ENCODE peak calls at places on chromosomes 4 and X, in six cellular contexts. Y is sigmoid colon, N is breast epithelium, V is caudate nucleus, Z is tibial nerve, G is kidney. R is an unnamed sample.

GRCh38 chr4:25670991-25671390 is 15.3 kb downstream of the SLC34A2 start:
- DNase-seq in Z (no peak), N (no peak), V (no peak), Y (no peak), G (no peak), R (no peak)

GRCh38 chrX:19512961-19513360 is 2.3 kb downstream of the MAP3K15 start:
- DNase-seq in V (no peak), G (no peak), Y (no peak), N (no peak), Z (no peak), R (no peak)

GRCh38 chr4:52110171-52110570 is 59.1 kb downstream of the SPATA18 start:
- DNase-seq in G (no peak), V (no peak), N (no peak), Z (no peak), Y (no peak), R (no peak)

GRCh38 chr4:22625301-22625700 is 67.4 kb upstream of the GBA3 start:
- DNase-seq in Z (no peak), V (no peak), G (no peak), N (no peak), Y (no peak), R (no peak)

GRCh38 chr4:688695-689497 is at the start of gene SLC49A3:
- DNase-seq in Y (peak; percentile 65), G (peak; percentile 82), N (no peak), Z (no peak), V (no peak), R (no peak)

GRCh38 chr4:144894525-144894924 is 203.5 kb downstream of the ANAPC10 start:
- DNase-seq in Y (no peak), N (no peak), G (no peak), V (no peak), Z (peak; percentile 39), R (no peak)

GRCh38 chrX:118530537-118530936 is 34.9 kb downstream of the DOCK11 start:
- DNase-seq in N (no peak), Y (no peak), G (no peak), V (no peak), Z (no peak), R (no peak)

GRCh38 chrX:39613997-39614679 is 483.6 kb downstream of the BCOR start:
- DNase-seq in V (no peak), G (no peak), Z (no peak), N (no peak), Y (no peak), R (no peak)

GRCh38 chr4:121370729-121371325 is 10.0 kb downstream of the QRFPR start:
- DNase-seq in V (no peak), G (no peak), Y (no peak), Z (peak; percentile 86), N (no peak), R (no peak)

GRCh38 chrX:130393451-130394074 is 8.1 kb upstream of the GPR119 start:
- DNase-seq in V (no peak), G (no peak), Y (no peak), Z (peak; percentile 23), N (peak; percentile 52), R (no peak)

GRCh38 chr4:87114245-87115062 is 106.0 kb downstream of the KLHL8 start:
- DNase-seq in Z (no peak), Y (no peak), V (no peak), G (no peak), N (no peak), R (no peak)

GRCh38 chr4:141797966-141798365 is 161.6 kb downstream of the IL15 start:
- DNase-seq in Z (no peak), Y (no peak), N (no peak), G (no peak), V (no peak), R (no peak)

GRCh38 chr4:142091085-142091513 is 454.7 kb downstream of the IL15 start:
- DNase-seq in N (no peak), Y (no peak), G (no peak), Z (peak; percentile 46), V (no peak), R (no peak)

GRCh38 chr4:99947190-99947578 is 766 bp upstream of the DNAJB14 start:
- DNase-seq in N (no peak), Z (peak; percentile 6), Y (no peak), G (no peak), V (no peak), R (no peak)

GRCh38 chrX:18353931-18354368 is 538 bp downstream of the SCML2 start:
- DNase-seq in V (no peak), Y (no peak), N (no peak), G (no peak), Z (no peak), R (no peak)

GRCh38 chr4:145731026-145731425 is 51.1 kb downstream of the C4orf51 start:
- DNase-seq in N (no peak), G (no peak), Y (no peak), Z (no peak), V (no peak), R (no peak)

GRCh38 chrX:119690921-119691716 is 1.8 kb downstream of the SEPTIN6 start:
- DNase-seq in N (no peak), Y (no peak), V (no peak), Z (no peak), G (no peak), R (no peak)

GRCh38 chrX:8845469-8845868 is 44.3 kb upstream of the FAM9A start:
- DNase-seq in N (no peak), G (no peak), V (no peak), Z (no peak), Y (no peak), R (no peak)

GRCh38 chr4:14841801-14842748 is 160.2 kb upstream of the CPEB2 start:
- DNase-seq in Y (no peak), N (no peak), G (no peak), Z (no peak), V (no peak), R (no peak)

GRCh38 chr4:186852078-186852420 is 128.4 kb upstream of the FAT1 start:
- DNase-seq in Y (no peak), V (no peak), Z (no peak), G (no peak), N (no peak), R (no peak)

GRCh38 chrX:10726647-10727046 is 106.3 kb upstream of the MID1 start:
- DNase-seq in Z (no peak), V (no peak), Y (no peak), G (no peak), N (no peak), R (no peak)

GRCh38 chr4:123986268-123986798 is 589.7 kb downstream of the SPRY1 start:
- DNase-seq in Y (peak; percentile 88), G (peak; percentile 55), Z (peak; percentile 43), V (no peak), N (no peak), R (peak; percentile 0)

GRCh38 chr4:76550966-76551780 is 116.1 kb downstream of the SHROOM3 start:
- DNase-seq in G (no peak), N (no peak), Z (no peak), Y (no peak), V (no peak), R (no peak)

GRCh38 chr4:7647932-7648812 is 213.4 kb upstream of the PSAPL1 start:
- DNase-seq in Y (peak; percentile 70), V (no peak), N (no peak), Z (no peak), G (peak; percentile 71), R (no peak)

GRCh38 chr4:146095091-146095690 is 80.3 kb upstream of the LSM6 start:
- DNase-seq in N (no peak), Y (no peak), Z (peak; percentile 78), V (no peak), G (no peak), R (no peak)

GRCh38 chr4:128566688-128567087 is 242.8 kb upstream of the JADE1 start:
- DNase-seq in V (no peak), G (no peak), Z (no peak), Y (no peak), N (no peak), R (no peak)

GRCh38 chr4:128573781-128574508 is 235.6 kb upstream of the JADE1 start:
- DNase-seq in N (no peak), Y (no peak), Z (no peak), G (no peak), V (no peak), R (no peak)

GRCh38 chr4:128571747-128572146 is 237.8 kb upstream of the JADE1 start:
- DNase-seq in Z (peak; percentile 64), Y (peak; percentile 82), N (no peak), G (no peak), V (no peak), R (no peak)

GRCh38 chr4:128572778-128573241 is 236.7 kb upstream of the JADE1 start:
- DNase-seq in V (no peak), Z (no peak), Y (no peak), N (no peak), G (no peak), R (no peak)

GRCh38 chr4:128570380-128570779 is 239.1 kb upstream of the JADE1 start:
- DNase-seq in V (no peak), Y (peak; percentile 83), Z (peak; percentile 59), G (no peak), N (no peak), R (peak; percentile 1)
- H3K27ac ChIP-seq in V (no peak overlapping the region), Y (peak overlapping the region; percentile 24), Z (peak overlapping the region; percentile 63), G (peak overlapping the region; percentile 62), N (no peak overlapping the region), R (peak overlapping the region; percentile 44)

DNA sequence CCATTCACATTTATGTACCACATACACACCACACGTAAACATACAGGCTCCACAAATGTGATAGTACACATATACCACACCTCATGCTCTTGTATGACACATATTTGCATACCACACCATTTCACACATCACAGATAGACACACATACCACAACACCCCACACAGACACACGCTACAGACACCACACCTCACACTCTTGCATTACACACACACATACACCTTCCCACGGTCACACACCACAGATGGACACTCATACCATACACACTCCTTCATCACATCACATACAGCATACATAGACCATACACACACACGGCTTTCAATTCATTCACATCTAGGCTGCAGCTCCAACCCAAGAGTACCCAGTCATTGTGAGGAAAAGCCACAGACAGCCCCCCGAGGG is 222.5 kb upstream of the RPL34 start:
- DNase-seq in N (no peak), Y (no peak), Z (no peak), V (no peak), G (no peak), R (no peak)
- H3K27ac ChIP-seq in N (no peak overlapping the region), Y (no peak overlapping the region), Z (no peak overlapping the region), V (no peak overlapping the region), G (no peak overlapping the region), R (no peak overlapping the region)

GRCh38 chrX:13791145-13791544 is 25.7 kb downstream of the GPM6B start:
- DNase-seq in Y (no peak), Z (no peak), N (no peak), V (no peak), G (no peak), R (no peak)

GRCh38 chrX:13793897-13794296 is 23.0 kb downstream of the GPM6B start:
- DNase-seq in N (no peak), Z (no peak), Y (no peak), V (no peak), G (no peak), R (no peak)

GRCh38 chrX:13791559-13791958 is 25.3 kb downstream of the GPM6B start:
- DNase-seq in Y (no peak), Z (no peak), G (no peak), N (no peak), V (peak; percentile 3), R (no peak)

GRCh38 chrX:13794417-13794816 is 22.5 kb downstream of the GPM6B start:
- DNase-seq in G (no peak), Z (no peak), N (no peak), Y (no peak), V (no peak), R (no peak)

GRCh38 chrX:13790206-13791131 is 26.4 kb downstream of the GPM6B start:
- DNase-seq in N (no peak), V (no peak), Z (no peak), Y (no peak), G (no peak), R (no peak)
- H3K27ac ChIP-seq in N (peak overlapping the region; percentile 88), V (peak overlapping the region; percentile 89), Z (peak overlapping the region; percentile 56), Y (peak overlapping the region; percentile 66), G (no peak overlapping the region), R (no peak overlapping the region)

GRCh38 chrX:21741869-21742701 is 15.8 kb downstream of the SMPX start:
- DNase-seq in Z (peak; percentile 15), V (no peak), Y (peak; percentile 67), G (no peak), N (no peak), R (no peak)
- H3K27ac ChIP-seq in Z (no peak overlapping the region), V (no peak overlapping the region), Y (peak overlapping the region; percentile 14), G (no peak overlapping the region), N (no peak overlapping the region), R (no peak overlapping the region)

R was measured in esophagus squamous epithelium.